ENCODE peak calls at places on chromosomes 16 and 17, in five cellular contexts. R, M, C, S and G are unnamed samples.

GRCh38 chr16:66274335-66275110 is 92.0 kb upstream of the CDH5 start:
- DNase-seq in R (peak), M (no peak), C (no peak), S (no peak), G (no peak)

GRCh38 chr16:77069929-77070328 is 121.1 kb upstream of the MON1B start:
- DNase-seq in R (no peak), M (no peak), C (no peak), S (no peak), G (no peak)

GRCh38 chr17:7419833-7420610 is at the start of gene SPEM1:
- DNase-seq in R (no peak), M (no peak), C (no peak), S (no peak), G (no peak)

GRCh38 chr17:66518108-66518507 is 215.7 kb downstream of the PRKCA start:
- DNase-seq in R (no peak), M (no peak), C (no peak), S (no peak), G (no peak)

GRCh38 chr17:44922136-44922535 is 6.8 kb upstream of the GFAP start:
- DNase-seq in R (no peak), M (no peak), C (no peak), S (no peak), G (no peak)

GRCh38 chr17:50365649-50366393 is 7.2 kb downstream of the MRPL27 start:
- DNase-seq in R (no peak), M (no peak), C (no peak), S (no peak), G (no peak)

GRCh38 chr16:7324306-7324705 is 8.3 kb upstream of the RBFOX1 start:
- DNase-seq in R (no peak), M (no peak), C (no peak), S (no peak), G (no peak)

GRCh38 chr16:11410382-11411058 is 65.3 kb downstream of the RMI2 start:
- DNase-seq in R (no peak), M (no peak), C (peak), S (no peak), G (no peak)

GRCh38 chr17:57045868-57046671 is 39.0 kb upstream of the AKAP1 start:
- DNase-seq in R (peak), M (no peak), C (no peak), S (peak), G (no peak)

GRCh38 chr17:1087381-1088241 is 90.7 kb downstream of the TIMM22 start:
- DNase-seq in R (peak), M (peak), C (peak), S (peak), G (no peak)

GRCh38 chr17:49842846-49843245 is 5.0 kb downstream of the TAC4 start:
- DNase-seq in R (no peak), M (no peak), C (no peak), S (no peak), G (no peak)